ENCODE peak calls at places on chromosomes 11 and 22, in ten cellular contexts. V, J, Z, N, W, A, G, B, R and Y are unnamed samples.

GRCh38 chr11:35765211-35765610 is 102.6 kb downstream of the TRIM44 start:
- DNase-seq in B (no peak), R (no peak), J (no peak), G (no peak), A (no peak), Z (no peak), V (no peak), N (no peak), W (peak; percentile 41), Y (peak; percentile 15)

GRCh38 chr11:132782102-132782501 is 750.2 kb downstream of the OPCML start:
- DNase-seq in N (no peak), B (no peak), V (no peak), R (no peak), J (no peak), G (no peak), A (no peak), Z (no peak), W (no peak), Y (no peak)

GRCh38 chr11:105297463-105297862 is 157.9 kb upstream of the CARD18 start:
- DNase-seq in G (peak; percentile 50), R (no peak), N (no peak), Z (peak; percentile 53), A (no peak), J (no peak), V (no peak), W (peak; percentile 73), B (peak; percentile 57), Y (peak; percentile 65)

GRCh38 chr11:72058416-72059034 is 21.8 kb downstream of the NUMA1 start:
- DNase-seq in A (no peak), Z (peak; percentile 18), J (no peak), V (no peak), G (no peak), R (no peak), N (no peak), B (peak; percentile 16), W (peak; percentile 89), Y (peak; percentile 61)

GRCh38 chr11:12182650-12183511 is 72.5 kb downstream of the MICAL2 start:
- DNase-seq in B (peak; percentile 94), Z (peak; percentile 99), J (no peak), V (no peak), W (peak; percentile 98), A (peak; percentile 58), G (peak; percentile 97), R (no peak), N (no peak), Y (peak; percentile 93)

GRCh38 chr11:4809246-4809645 is 5.1 kb upstream of the OR52R1 start:
- DNase-seq in N (no peak), W (no peak), V (no peak), G (no peak), J (no peak), A (no peak), R (no peak), B (no peak), Z (no peak), Y (no peak)

GRCh38 chr11:23123766-23124165 is 263.5 kb upstream of the CCDC179 start:
- DNase-seq in N (no peak), Z (peak; percentile 6), G (peak; percentile 22), W (peak; percentile 51), J (no peak), R (no peak), B (peak; percentile 40), A (no peak), V (no peak), Y (peak; percentile 53)

GRCh38 chr11:117837791-117838190 is 13.2 kb upstream of the FXYD2 start:
- DNase-seq in B (no peak), A (no peak), Z (no peak), G (no peak), N (no peak), J (peak; percentile 44), W (no peak), R (peak; percentile 5), V (no peak), Y (no peak)

GRCh38 chr22:30279389-30279788 is 9.9 kb downstream of the CASTOR1 start:
- DNase-seq in B (no peak), R (no peak), J (no peak), N (no peak), W (no peak), V (no peak), A (no peak), G (peak; percentile 41), Z (no peak), Y (no peak)

GRCh38 chr22:30279932-30280331 is 9.4 kb downstream of the CASTOR1 start:
- DNase-seq in W (no peak), Z (no peak), N (no peak), R (no peak), G (no peak), V (no peak), B (no peak), A (no peak), J (no peak), Y (no peak)

GRCh38 chr22:30276041-30276440 is 9.4 kb upstream of the OSM start:
- DNase-seq in W (no peak), A (no peak), V (no peak), G (no peak), N (no peak), Z (no peak), B (no peak), J (no peak), R (no peak), Y (no peak)

GRCh38 chr22:30275625-30276024 is 9.0 kb upstream of the OSM start:
- DNase-seq in A (no peak), Z (no peak), G (no peak), R (no peak), W (no peak), B (no peak), N (no peak), J (no peak), V (no peak), Y (peak; percentile 56)

GRCh38 chr22:30277547-30278344 is 11.1 kb upstream of the OSM start:
- DNase-seq in V (no peak), Z (peak; percentile 94), B (peak; percentile 84), A (no peak), R (no peak), W (peak; percentile 80), G (peak; percentile 95), J (peak; percentile 59), N (no peak), Y (peak; percentile 81)
- H3K4me3 ChIP-seq in V (no peak overlapping the region), Z (peak overlapping the region; percentile 32), B (no peak overlapping the region), A (no peak overlapping the region), R (no peak overlapping the region), W (no peak overlapping the region), G (peak overlapping the region; percentile 13), J (peak overlapping the region; percentile 4), N (no peak overlapping the region), Y (no peak overlapping the region)

DNA sequence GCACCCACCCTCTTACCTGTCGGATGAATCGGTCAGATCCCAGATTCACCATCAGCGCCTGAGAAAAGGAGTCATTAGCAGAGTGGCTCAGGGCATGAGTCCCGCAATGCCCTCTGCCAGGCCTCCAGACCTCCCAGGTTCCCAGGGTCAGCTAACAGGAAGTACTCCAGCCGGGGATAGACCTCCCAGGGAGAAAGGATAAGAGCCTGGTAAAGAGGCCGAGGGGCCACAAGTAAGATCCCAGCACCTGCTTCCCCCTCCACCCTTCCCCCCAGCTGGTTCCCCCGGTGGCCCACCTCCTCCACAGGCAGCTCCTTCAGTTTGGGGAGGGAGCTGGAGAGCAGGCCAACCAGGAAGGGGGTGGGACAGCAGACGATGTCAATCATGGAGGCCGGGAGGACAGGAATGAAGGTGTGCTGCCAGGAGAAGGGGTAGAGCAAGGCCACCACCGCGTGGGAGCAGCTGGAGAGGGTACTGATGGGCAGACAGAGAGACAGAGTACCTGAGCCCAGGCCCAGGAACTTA is 16.4 kb downstream of the RPL27A start:
- DNase-seq in J (no peak), V (peak; percentile 90), R (no peak), G (no peak), W (no peak), Z (no peak), N (no peak), B (no peak), A (no peak), Y (no peak)
- H3K4me3 ChIP-seq in J (no peak overlapping the region), V (peak overlapping the region; percentile 35), R (no peak overlapping the region), G (no peak overlapping the region), W (no peak overlapping the region), Z (no peak overlapping the region), N (no peak overlapping the region), B (no peak overlapping the region), A (no peak overlapping the region), Y (no peak overlapping the region)

GRCh38 chr11:119424276-119424675 is 1.3 kb upstream of the THY1 start:
- DNase-seq in A (no peak), N (no peak), Z (no peak), B (no peak), J (no peak), R (no peak), V (no peak), W (no peak), G (no peak), Y (no peak)

GRCh38 chr11:119421941-119422504 is 949 bp downstream of the THY1 start:
- DNase-seq in B (no peak), J (no peak), A (no peak), V (peak; percentile 52), Z (peak; percentile 50), R (peak; percentile 52), W (peak; percentile 24), N (no peak), G (peak; percentile 37), Y (no peak)

GRCh38 chr11:119423459-119424254 is 685 bp upstream of the THY1 start:
- DNase-seq in V (no peak), G (no peak), N (no peak), R (no peak), J (no peak), Z (no peak), B (no peak), W (peak; percentile 13), A (no peak), Y (no peak)

GRCh38 chr11:119421351-119421750 is 1.6 kb downstream of the THY1 start:
- DNase-seq in B (no peak), J (no peak), V (peak; percentile 70), W (peak; percentile 62), Z (peak; percentile 18), R (no peak), N (no peak), A (no peak), G (no peak), Y (no peak)

DNA sequence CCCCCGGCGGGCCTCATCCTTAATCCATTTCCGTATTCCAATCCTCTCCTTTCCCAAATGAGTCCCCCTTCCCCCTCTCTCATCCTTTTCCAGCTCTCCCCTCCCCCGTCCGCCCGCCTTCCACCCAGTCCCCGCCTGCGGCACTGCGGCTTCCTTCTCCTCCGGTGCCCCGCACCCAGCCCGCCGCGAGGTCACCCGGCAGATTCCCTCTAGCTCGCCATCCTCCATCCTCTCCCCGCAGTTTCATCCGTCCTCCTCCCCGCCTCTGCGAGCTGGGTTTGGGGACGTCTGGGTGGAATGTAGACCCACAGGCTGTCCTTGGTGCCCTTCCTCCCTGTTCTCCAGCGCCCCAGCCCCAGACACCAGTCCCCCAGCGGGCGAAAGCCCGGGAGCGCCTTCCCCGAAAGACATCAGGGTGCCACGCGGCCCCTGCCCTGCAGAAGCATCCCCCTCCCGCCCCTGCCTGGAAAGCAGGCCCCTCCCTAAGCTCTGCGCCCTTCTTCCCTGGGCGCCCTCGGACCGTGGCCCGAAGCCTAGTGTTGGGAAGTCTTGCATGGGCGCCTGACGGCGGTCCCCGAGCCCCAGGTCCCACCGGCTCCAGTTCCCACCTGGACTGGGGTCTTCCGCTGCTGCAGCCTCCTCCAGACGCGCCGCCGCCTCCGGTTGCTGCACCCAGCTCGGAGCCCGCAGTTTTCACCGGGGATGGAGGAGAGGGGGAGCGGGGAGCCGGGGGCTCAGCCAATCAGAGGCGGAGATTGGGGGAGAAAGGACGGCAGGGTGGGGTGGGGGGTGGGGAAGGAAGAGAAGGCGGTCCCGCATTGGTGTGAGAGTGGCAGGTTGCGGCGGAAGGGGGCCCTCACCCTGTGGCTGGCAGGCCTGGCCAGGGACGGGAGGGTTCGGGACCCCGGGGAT is at the start of gene THY1:
- DNase-seq in G (peak; percentile 43), R (no peak), W (peak; percentile 64), Z (peak; percentile 61), V (peak; percentile 88), B (no peak), J (no peak), A (no peak), N (no peak), Y (no peak)
- H3K4me3 ChIP-seq in G (peak within 1 kb of the TSS; percentile 72), R (peak within 1 kb of the TSS; percentile 73), W (peak within 1 kb of the TSS; percentile 77), Z (peak within 1 kb of the TSS; percentile 82), V (peak within 1 kb of the TSS; percentile 78), B (no peak within 1 kb of the TSS), J (peak within 1 kb of the TSS; percentile 54), A (peak within 1 kb of the TSS; percentile 33), N (peak within 1 kb of the TSS; percentile 10), Y (no peak within 1 kb of the TSS)

GRCh38 chr11:61972796-61973602 is 5.6 kb upstream of the FTH1 start:
- DNase-seq in Z (peak; percentile 97), W (peak; percentile 91), R (peak; percentile 26), V (no peak), N (peak; percentile 47), J (peak; percentile 75), A (peak; percentile 95), B (no peak), G (peak; percentile 94), Y (peak; percentile 97)
- H3K4me3 ChIP-seq in Z (peak overlapping the region; percentile 26), W (no peak overlapping the region), R (no peak overlapping the region), V (no peak overlapping the region), N (no peak overlapping the region), J (peak overlapping the region; percentile 13), A (peak overlapping the region; percentile 71), B (no peak overlapping the region), G (no peak overlapping the region), Y (no peak overlapping the region)